ENCODE peak calls at places on chromosomes 1 and 21, in seven cellular contexts. Y is fibroblast of lung, W is PC-3, N is ovary, G is adrenal gland, H is heart left ventricle, C is H1. S is an unnamed sample. For H3K36me3, the result is how much of the 10 kb centered on the place peaks cover.

GRCh38 chr1:156414440-156415064 is 45.5 kb downstream of the RHBG start:
- DNase-seq in Y (no peak), W (peak), N (no peak), G (no peak), H (no peak), C (peak), S (no peak)

GRCh38 chr1:183323849-183324683 is 94.1 kb downstream of the NMNAT2 start:
- DNase-seq in Y (no peak), W (peak), N (no peak), G (no peak), H (no peak), C (no peak), S (no peak)

GRCh38 chr1:226320930-226321329 is 12.0 kb upstream of the LIN9 start:
- DNase-seq in Y (no peak), W (no peak), N (no peak), G (no peak), H (no peak), C (no peak), S (no peak)

GRCh38 chr1:7301346-7301993 is 469.6 kb upstream of the VAMP3 start:
- DNase-seq in Y (no peak), W (no peak), N (no peak), G (no peak), H (no peak), C (peak), S (no peak)

GRCh38 chr1:20476260-20477038 is 9.6 kb downstream of the CAMK2N1 start:
- DNase-seq in Y (peak), W (peak), N (peak), G (peak), H (peak), C (peak), S (peak)

GRCh38 chr1:179929955-179930798 is 24.4 kb upstream of the CEP350 start:
- DNase-seq in Y (no peak), W (no peak), N (no peak), G (no peak), H (no peak), C (no peak), S (no peak)

GRCh38 chr1:94974824-94975223 is 47.9 kb upstream of the CNN3 start:
- DNase-seq in Y (peak), W (peak), N (no peak), G (peak), H (no peak), C (no peak), S (no peak)

GRCh38 chr1:245788269-245788668 is 633.5 kb downstream of the KIF26B start:
- DNase-seq in Y (peak), W (peak), N (no peak), G (no peak), H (no peak), C (no peak), S (no peak)

GRCh38 chr21:46284077-46284644 is 1.2 kb downstream of the MCM3AP start:
- DNase-seq in Y (no peak), W (peak), N (no peak), G (no peak), H (no peak), C (no peak), S (no peak)

GRCh38 chr1:2201062-2201461 is 6.5 kb upstream of the FAAP20 start:
- DNase-seq in Y (no peak), W (no peak), N (no peak), G (no peak), H (no peak), C (no peak), S (no peak)

GRCh38 chr21:28705616-28706015 is 287.1 kb downstream of the LTN1 start:
- DNase-seq in Y (peak), W (no peak), N (no peak), G (no peak), H (no peak), C (no peak), S (no peak)

GRCh38 chr1:41399148-41399795 is 38.0 kb downstream of the FOXO6 start:
- DNase-seq in Y (no peak), W (no peak), N (no peak), G (peak), H (peak), C (no peak), S (peak)

GRCh38 chr1:153636312-153636711 is 2.4 kb downstream of the CHTOP start:
- DNase-seq in Y (no peak), W (no peak), N (no peak), G (no peak), H (no peak), C (no peak), S (no peak)

GRCh38 chr1:204080163-204080903 is 7.4 kb downstream of the SOX13 start:
- DNase-seq in Y (peak), W (peak), N (peak), G (peak), H (peak), C (peak), S (peak)

GRCh38 chr1:221664253-221664652 is 77.6 kb downstream of the DUSP10 start:
- DNase-seq in Y (no peak), W (peak), N (no peak), G (no peak), H (no peak), C (no peak), S (no peak)

GRCh38 chr1:178938959-178939317 is 68.1 kb upstream of the ANGPTL1 start:
- DNase-seq in Y (peak), W (no peak), N (peak), G (peak), H (peak), C (peak), S (peak)

GRCh38 chr1:171897304-171897703 is 56.0 kb downstream of the DNM3 start:
- DNase-seq in Y (no peak), W (no peak), N (no peak), G (no peak), H (no peak), C (no peak), S (no peak)

GRCh38 chr1:9908846-9909221 is 1.2 kb downstream of the CTNNBIP1 start:
- DNase-seq in Y (no peak), W (peak), N (no peak), G (no peak), H (no peak), C (no peak), S (no peak)

GRCh38 chr1:100422065-100422464 is 69.8 kb downstream of the CDC14A start:
- DNase-seq in Y (no peak), W (no peak), N (no peak), G (no peak), H (no peak), C (no peak), S (no peak)

GRCh38 chr1:220454155-220454777 is 73.7 kb upstream of the MARK1 start:
- DNase-seq in Y (no peak), W (peak), N (no peak), G (no peak), H (no peak), C (no peak), S (no peak)

GRCh38 chr1:54371038-54371935 is 34.9 kb downstream of the SSBP3 start:
- DNase-seq in Y (no peak), W (no peak), N (no peak), G (peak), H (no peak), C (no peak), S (no peak)

GRCh38 chr1:58515794-58516401 is 30.6 kb downstream of the OMA1 start:
- DNase-seq in Y (peak), W (peak), N (peak), G (peak), H (peak), C (no peak), S (peak)

GRCh38 chr1:80293818-80294217 is 1287.3 kb upstream of the ADGRL4 start:
- DNase-seq in Y (no peak), W (no peak), N (no peak), G (no peak), H (no peak), C (no peak), S (no peak)

GRCh38 chr1:206496131-206496793 is 11.1 kb upstream of the RASSF5 start:
- DNase-seq in Y (no peak), W (no peak), N (no peak), G (no peak), H (peak), C (no peak), S (peak)

GRCh38 chr1:12482999-12483398 is 135.0 kb downstream of the DHRS3 start:
- DNase-seq in Y (no peak), W (no peak), N (no peak), G (no peak), H (no peak), C (no peak), S (no peak)

GRCh38 chr1:236576004-236576403 is 28.3 kb downstream of the HEATR1 start:
- DNase-seq in Y (no peak), W (no peak), N (no peak), G (no peak), H (no peak), C (no peak), S (no peak)

GRCh38 chr1:21381354-21381753 is 58.6 kb upstream of the NBPF3 start:
- DNase-seq in Y (no peak), W (peak), N (no peak), G (no peak), H (no peak), C (no peak), S (peak)

GRCh38 chr1:168468822-168469221 is 75.0 kb downstream of the XCL2 start:
- DNase-seq in Y (no peak), W (no peak), N (no peak), G (no peak), H (no peak), C (no peak), S (no peak)

GRCh38 chr1:176225911-176226310 is 18.8 kb upstream of the COP1 start:
- DNase-seq in Y (no peak), W (no peak), N (no peak), G (no peak), H (no peak), C (no peak), S (no peak)

GRCh38 chr1:37719572-37720195 is 27.4 kb downstream of the CDCA8 start:
- DNase-seq in Y (peak), W (no peak), N (no peak), G (no peak), H (no peak), C (no peak), S (no peak)

GRCh38 chr1:55781944-55782482 is 566.8 kb upstream of the USP24 start:
- DNase-seq in Y (peak), W (peak), N (no peak), G (peak), H (no peak), C (no peak), S (no peak)

GRCh38 chr1:55848906-55849305 is 633.7 kb upstream of the USP24 start:
- DNase-seq in Y (peak), W (peak), N (no peak), G (no peak), H (no peak), C (no peak), S (no peak)

GRCh38 chr1:180572745-180573144 is 14.0 kb downstream of the OVAAL start:
- DNase-seq in Y (no peak), W (no peak), N (no peak), G (no peak), H (no peak), C (no peak), S (no peak)

GRCh38 chr1:43143441-43143888 is 28.6 kb downstream of the EBNA1BP2 start:
- DNase-seq in Y (no peak), W (peak), N (no peak), G (no peak), H (no peak), C (peak), S (no peak)

GRCh38 chr1:160767417-160768294 is 28.3 kb upstream of the LY9 start:
- DNase-seq in Y (no peak), W (no peak), N (no peak), G (no peak), H (no peak), C (no peak), S (no peak)

GRCh38 chr21:44579833-44580144 is 615 bp downstream of the KRTAP10-5 start:
- DNase-seq in Y (no peak), W (no peak), N (no peak), G (no peak), H (no peak), C (peak), S (no peak)

GRCh38 chr1:22025368-22026154 is 24.1 kb downstream of the CELA3A start:
- DNase-seq in Y (peak), W (peak), N (peak), G (peak), H (peak), C (peak), S (peak)

GRCh38 chr21:14814282-14814681 is 250.5 kb downstream of the NRIP1 start:
- DNase-seq in Y (no peak), W (no peak), N (no peak), G (no peak), H (no peak), C (no peak), S (no peak)

GRCh38 chr1:205792481-205792881 is 17.2 kb upstream of the RAB29 start:
- DNase-seq in Y (no peak), W (no peak), N (no peak), G (no peak), H (no peak), C (no peak), S (no peak)

GRCh38 chr1:8858888-8859706 is 19.4 kb downstream of the ENO1 start:
- DNase-seq in Y (peak), W (peak), N (peak), G (peak), H (no peak), C (no peak), S (peak)

GRCh38 chr1:8851060-8851459 is 27.4 kb downstream of the ENO1 start:
- DNase-seq in Y (no peak), W (no peak), N (no peak), G (no peak), H (no peak), C (no peak), S (no peak)

GRCh38 chr1:8858112-8858668 is 20.3 kb downstream of the ENO1 start:
- DNase-seq in Y (peak), W (peak), N (no peak), G (peak), H (peak), C (no peak), S (peak)

GRCh38 chr1:8856689-8857412 is 21.6 kb downstream of the ENO1 start:
- DNase-seq in Y (no peak), W (no peak), N (no peak), G (peak), H (no peak), C (no peak), S (no peak)

GRCh38 chr1:8854270-8854669 is 24.2 kb downstream of the ENO1 start:
- DNase-seq in Y (no peak), W (no peak), N (no peak), G (no peak), H (no peak), C (no peak), S (no peak)
- H3K27ac ChIP-seq in Y (no peak), W (no peak), N (no peak), G (no peak), H (no peak), C (no peak), S (no peak)

GRCh38 chr1:218211241-218211640 is 73.9 kb upstream of the RRP15 start:
- DNase-seq in Y (peak), W (peak), N (no peak), G (no peak), H (no peak), C (no peak), S (no peak)
- H3K36me3 ChIP-seq in Y (under half), W (under half), N (under half), G (under half), H (under half), C (under half), S (under half)

GRCh38 chr1:163655565-163655964 is 333.8 kb downstream of the NUF2 start:
- DNase-seq in Y (no peak), W (no peak), N (no peak), G (no peak), H (no peak), C (no peak), S (no peak)
- H3K27ac ChIP-seq in Y (no peak), W (no peak), N (no peak), G (no peak), H (no peak), C (no peak), S (no peak)

GRCh38 chr1:186440584-186440983 is 20.3 kb downstream of the PDC start:
- DNase-seq in Y (no peak), W (peak), N (no peak), G (no peak), H (no peak), C (no peak), S (no peak)

GRCh38 chr1:186438567-186438966 is 22.3 kb downstream of the PDC start:
- DNase-seq in Y (no peak), W (no peak), N (no peak), G (no peak), H (no peak), C (no peak), S (no peak)

GRCh38 chr1:186435336-186435735 is 25.6 kb downstream of the PDC start:
- DNase-seq in Y (no peak), W (peak), N (no peak), G (no peak), H (no peak), C (no peak), S (no peak)
- H3K36me3 ChIP-seq in Y (under half), W (under half), N (under half), G (under half), H (under half), C (under half), S (under half)

GRCh38 chr1:213678753-213679152 is 309.0 kb upstream of the PROX1 start:
- DNase-seq in Y (no peak), W (no peak), N (no peak), G (no peak), H (no peak), C (no peak), S (no peak)
- H3K27ac ChIP-seq in Y (no peak), W (no peak), N (no peak), G (no peak), H (no peak), C (no peak), S (no peak)

GRCh38 chr21:43194303-43195130 is 25.7 kb downstream of the CRYAA start:
- DNase-seq in Y (no peak), W (no peak), N (no peak), G (no peak), H (no peak), C (no peak), S (no peak)

GRCh38 chr21:43195131-43196021 is 26.6 kb downstream of the CRYAA start:
- DNase-seq in Y (no peak), W (no peak), N (no peak), G (peak), H (peak), C (no peak), S (peak)

GRCh38 chr21:43193651-43194302 is 25.0 kb downstream of the CRYAA start:
- DNase-seq in Y (peak), W (peak), N (no peak), G (peak), H (peak), C (no peak), S (peak)

GRCh38 chr21:43198376-43198775 is 29.6 kb downstream of the CRYAA start:
- DNase-seq in Y (no peak), W (no peak), N (no peak), G (no peak), H (no peak), C (no peak), S (no peak)

DNA sequence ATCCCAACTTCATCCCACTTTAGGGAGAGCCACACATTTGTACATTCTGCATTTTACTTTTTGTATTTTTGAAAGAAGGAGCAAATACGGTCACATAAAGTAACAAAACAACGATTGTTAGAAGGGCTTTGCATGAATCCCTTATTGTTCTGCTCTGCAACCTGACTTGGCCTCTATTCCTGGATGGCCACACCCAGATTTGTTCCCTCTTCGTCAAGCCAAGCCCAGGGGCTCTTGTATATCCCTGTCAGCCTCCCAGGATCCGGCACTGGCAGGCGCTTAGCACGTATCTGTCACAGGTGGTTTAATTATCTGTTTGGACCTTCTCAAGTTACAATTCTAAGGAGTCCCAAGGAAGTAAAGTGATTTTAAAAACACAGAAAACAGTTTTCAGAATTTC is 28.0 kb downstream of the CRYAA start:
- DNase-seq in Y (no peak), W (peak), N (no peak), G (no peak), H (no peak), C (no peak), S (no peak)
- H3K36me3 ChIP-seq in Y (under half), W (under half), N (under half), G (under half), H (under half), C (under half), S (under half)

GRCh38 chr1:201918343-201918742 is 28.0 kb downstream of the LMOD1 start:
- DNase-seq in Y (no peak), W (no peak), N (no peak), G (no peak), H (no peak), C (no peak), S (no peak)
- H3K27ac ChIP-seq in Y (peak), W (no peak), N (peak), G (no peak), H (peak), C (no peak), S (peak)

DNA sequence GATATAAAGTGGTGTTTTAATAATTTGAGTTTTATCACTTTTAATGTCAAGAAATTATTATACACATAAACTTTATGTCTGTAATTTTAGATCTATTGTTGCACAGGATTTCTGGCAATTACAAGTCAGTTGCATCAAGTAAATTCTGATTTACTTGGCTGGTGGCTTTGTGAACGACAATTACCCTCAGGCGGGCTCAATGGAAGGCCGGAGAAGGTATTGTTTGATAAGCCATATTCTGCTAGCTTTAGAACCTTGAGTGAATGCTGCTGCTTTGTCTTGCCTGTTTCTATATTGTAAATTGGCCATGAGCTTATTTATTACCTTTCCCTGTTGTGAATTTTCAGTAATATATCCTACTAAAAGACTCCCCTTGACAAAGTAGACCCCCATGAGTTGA is 4.6 kb upstream of the MSH4 start:
- DNase-seq in Y (no peak), W (no peak), N (no peak), G (no peak), H (no peak), C (no peak), S (no peak)
- H3K36me3 ChIP-seq in Y (under half), W (half or more), N (under half), G (half or more), H (under half), C (half or more), S (under half)

DNA sequence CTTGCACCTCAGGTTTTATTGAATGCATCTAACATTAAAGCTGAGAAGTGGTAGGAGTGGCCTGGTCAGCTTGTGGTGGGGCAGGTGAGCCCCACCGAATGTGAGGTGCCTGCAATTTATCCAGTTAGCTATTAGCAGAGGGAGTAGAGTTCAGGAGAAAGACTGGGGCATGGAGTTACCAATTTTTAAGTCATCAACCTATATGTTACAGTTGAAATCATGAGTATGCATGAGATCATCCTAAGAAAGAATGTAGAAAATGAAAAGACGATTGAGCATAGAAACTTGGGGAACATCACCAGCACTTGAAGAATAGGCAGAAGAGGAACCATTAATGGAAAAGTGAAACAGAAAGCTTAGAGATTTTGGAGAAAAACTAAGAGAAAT is 36.5 kb downstream of the DNASE2B start:
- DNase-seq in Y (no peak), W (no peak), N (no peak), G (no peak), H (no peak), C (no peak), S (no peak)
- H3K27ac ChIP-seq in Y (no peak), W (no peak), N (no peak), G (no peak), H (no peak), C (no peak), S (no peak)

S was measured in heart right ventricle.